ENCODE peak calls at places on chromosome 3, in six cellular contexts. One of them, this sample, is unnamed.

GRCh38 chr3:105984837-105985236 is 116.0 kb upstream of the CBLB start:
- DNase-seq in head of caudate nucleus: no peak
- DNase-seq in islet precursor cell: no peak
- DNase-seq in neural crest cell: no peak
- DNase-seq in EH: no peak
- DNase-seq in activated CD8-positive, alpha-beta memory T cell treated with anti-CD3 and anti-CD28 coated beads for 48 hours: no peak
- DNase-seq in this sample: no peak

GRCh38 chr3:192005989-192006388 is 545.0 kb downstream of the PYDC2 start:
- DNase-seq in head of caudate nucleus: no peak
- DNase-seq in islet precursor cell: no peak
- DNase-seq in neural crest cell: no peak
- DNase-seq in EH: no peak
- DNase-seq in activated CD8-positive, alpha-beta memory T cell treated with anti-CD3 and anti-CD28 coated beads for 48 hours: no peak
- DNase-seq in this sample: no peak

GRCh38 chr3:194961555-194961954 is 275.9 kb downstream of the FAM43A start:
- DNase-seq in head of caudate nucleus: no peak
- DNase-seq in islet precursor cell: peak
- DNase-seq in neural crest cell: no peak
- DNase-seq in EH: peak
- DNase-seq in activated CD8-positive, alpha-beta memory T cell treated with anti-CD3 and anti-CD28 coated beads for 48 hours: no peak
- DNase-seq in this sample: peak

GRCh38 chr3:143627336-143627735 is 220.9 kb downstream of the SLC9A9 start:
- DNase-seq in head of caudate nucleus: no peak
- DNase-seq in islet precursor cell: no peak
- DNase-seq in neural crest cell: no peak
- DNase-seq in EH: peak
- DNase-seq in activated CD8-positive, alpha-beta memory T cell treated with anti-CD3 and anti-CD28 coated beads for 48 hours: no peak
- DNase-seq in this sample: no peak

GRCh38 chr3:101861212-101861977 is 12.1 kb downstream of the NFKBIZ start:
- DNase-seq in head of caudate nucleus: no peak
- DNase-seq in islet precursor cell: no peak
- DNase-seq in neural crest cell: no peak
- DNase-seq in EH: peak
- DNase-seq in activated CD8-positive, alpha-beta memory T cell treated with anti-CD3 and anti-CD28 coated beads for 48 hours: no peak
- DNase-seq in this sample: no peak

GRCh38 chr3:175338775-175339535 is 479.8 kb downstream of the NAALADL2 start:
- DNase-seq in head of caudate nucleus: no peak
- DNase-seq in islet precursor cell: peak
- DNase-seq in neural crest cell: no peak
- DNase-seq in EH: peak
- DNase-seq in activated CD8-positive, alpha-beta memory T cell treated with anti-CD3 and anti-CD28 coated beads for 48 hours: no peak
- DNase-seq in this sample: no peak

GRCh38 chr3:178059124-178059523 is 477.1 kb upstream of the KCNMB2 start:
- DNase-seq in head of caudate nucleus: no peak
- DNase-seq in islet precursor cell: no peak
- DNase-seq in neural crest cell: no peak
- DNase-seq in EH: peak
- DNase-seq in activated CD8-positive, alpha-beta memory T cell treated with anti-CD3 and anti-CD28 coated beads for 48 hours: no peak
- DNase-seq in this sample: no peak

GRCh38 chr3:188671941-188672340 is 499.8 kb upstream of the TPRG1 start:
- DNase-seq in head of caudate nucleus: no peak
- DNase-seq in islet precursor cell: no peak
- DNase-seq in neural crest cell: no peak
- DNase-seq in EH: no peak
- DNase-seq in activated CD8-positive, alpha-beta memory T cell treated with anti-CD3 and anti-CD28 coated beads for 48 hours: no peak
- DNase-seq in this sample: no peak

GRCh38 chr3:46902188-46902631 is 24.7 kb downstream of the PTH1R start:
- DNase-seq in head of caudate nucleus: no peak
- DNase-seq in islet precursor cell: no peak
- DNase-seq in neural crest cell: no peak
- DNase-seq in EH: no peak
- DNase-seq in activated CD8-positive, alpha-beta memory T cell treated with anti-CD3 and anti-CD28 coated beads for 48 hours: no peak
- DNase-seq in this sample: no peak

GRCh38 chr3:94968519-94968918 is 905.7 kb downstream of the NSUN3 start:
- DNase-seq in head of caudate nucleus: no peak
- DNase-seq in islet precursor cell: no peak
- DNase-seq in neural crest cell: no peak
- DNase-seq in EH: no peak
- DNase-seq in activated CD8-positive, alpha-beta memory T cell treated with anti-CD3 and anti-CD28 coated beads for 48 hours: no peak
- DNase-seq in this sample: no peak

GRCh38 chr3:72708441-72708840 is 139.8 kb downstream of the SHQ1 start:
- DNase-seq in head of caudate nucleus: no peak
- DNase-seq in islet precursor cell: no peak
- DNase-seq in neural crest cell: no peak
- DNase-seq in EH: no peak
- DNase-seq in activated CD8-positive, alpha-beta memory T cell treated with anti-CD3 and anti-CD28 coated beads for 48 hours: no peak
- DNase-seq in this sample: peak

GRCh38 chr3:19598870-19599269 is 335.1 kb downstream of the EFHB start:
- DNase-seq in head of caudate nucleus: no peak
- DNase-seq in islet precursor cell: no peak
- DNase-seq in neural crest cell: no peak
- DNase-seq in EH: no peak
- DNase-seq in activated CD8-positive, alpha-beta memory T cell treated with anti-CD3 and anti-CD28 coated beads for 48 hours: no peak
- DNase-seq in this sample: no peak

GRCh38 chr3:60250210-60250609 is 1001.0 kb downstream of the FHIT start:
- DNase-seq in head of caudate nucleus: no peak
- DNase-seq in islet precursor cell: no peak
- DNase-seq in neural crest cell: no peak
- DNase-seq in EH: no peak
- DNase-seq in activated CD8-positive, alpha-beta memory T cell treated with anti-CD3 and anti-CD28 coated beads for 48 hours: no peak
- DNase-seq in this sample: no peak

GRCh38 chr3:73353661-73354217 is 271.0 kb downstream of the PDZRN3 start:
- DNase-seq in head of caudate nucleus: no peak
- DNase-seq in islet precursor cell: peak
- DNase-seq in neural crest cell: no peak
- DNase-seq in EH: peak
- DNase-seq in activated CD8-positive, alpha-beta memory T cell treated with anti-CD3 and anti-CD28 coated beads for 48 hours: no peak
- DNase-seq in this sample: no peak

GRCh38 chr3:152554980-152555379 is 280.0 kb upstream of the P2RY1 start:
- DNase-seq in head of caudate nucleus: no peak
- DNase-seq in islet precursor cell: no peak
- DNase-seq in neural crest cell: no peak
- DNase-seq in EH: peak
- DNase-seq in activated CD8-positive, alpha-beta memory T cell treated with anti-CD3 and anti-CD28 coated beads for 48 hours: no peak
- DNase-seq in this sample: no peak

GRCh38 chr3:44136421-44136820 is 105.3 kb upstream of the TOPAZ1 start:
- DNase-seq in head of caudate nucleus: no peak
- DNase-seq in islet precursor cell: no peak
- DNase-seq in neural crest cell: no peak
- DNase-seq in EH: peak
- DNase-seq in activated CD8-positive, alpha-beta memory T cell treated with anti-CD3 and anti-CD28 coated beads for 48 hours: no peak
- DNase-seq in this sample: no peak

GRCh38 chr3:125594581-125595011 is 701 bp downstream of the OSBPL11 start:
- DNase-seq in head of caudate nucleus: peak
- DNase-seq in islet precursor cell: peak
- DNase-seq in neural crest cell: peak
- DNase-seq in EH: no peak
- DNase-seq in activated CD8-positive, alpha-beta memory T cell treated with anti-CD3 and anti-CD28 coated beads for 48 hours: no peak
- DNase-seq in this sample: no peak

GRCh38 chr3:101829066-101829830 is 20.1 kb upstream of the NFKBIZ start:
- DNase-seq in head of caudate nucleus: peak
- DNase-seq in islet precursor cell: no peak
- DNase-seq in neural crest cell: no peak
- DNase-seq in EH: peak
- DNase-seq in activated CD8-positive, alpha-beta memory T cell treated with anti-CD3 and anti-CD28 coated beads for 48 hours: peak
- DNase-seq in this sample: no peak

GRCh38 chr3:45772341-45773035 is 23.8 kb downstream of the SLC6A20 start:
- DNase-seq in head of caudate nucleus: no peak
- DNase-seq in islet precursor cell: peak
- DNase-seq in neural crest cell: no peak
- DNase-seq in EH: no peak
- DNase-seq in activated CD8-positive, alpha-beta memory T cell treated with anti-CD3 and anti-CD28 coated beads for 48 hours: no peak
- DNase-seq in this sample: peak

GRCh38 chr3:119643528-119643927 is 16.9 kb downstream of the POPDC2 start:
- DNase-seq in head of caudate nucleus: peak
- DNase-seq in islet precursor cell: no peak
- DNase-seq in neural crest cell: no peak
- DNase-seq in EH: peak
- DNase-seq in activated CD8-positive, alpha-beta memory T cell treated with anti-CD3 and anti-CD28 coated beads for 48 hours: no peak
- DNase-seq in this sample: no peak

GRCh38 chr3:78026429-78026828 is 986.5 kb downstream of the ROBO2 start:
- DNase-seq in head of caudate nucleus: no peak
- DNase-seq in islet precursor cell: no peak
- DNase-seq in neural crest cell: no peak
- DNase-seq in EH: no peak
- DNase-seq in activated CD8-positive, alpha-beta memory T cell treated with anti-CD3 and anti-CD28 coated beads for 48 hours: no peak
- DNase-seq in this sample: no peak

GRCh38 chr3:194586839-194587238 is 46.4 kb downstream of the TMEM44 start:
- DNase-seq in head of caudate nucleus: no peak
- DNase-seq in islet precursor cell: no peak
- DNase-seq in neural crest cell: no peak
- DNase-seq in EH: peak
- DNase-seq in activated CD8-positive, alpha-beta memory T cell treated with anti-CD3 and anti-CD28 coated beads for 48 hours: no peak
- DNase-seq in this sample: no peak

GRCh38 chr3:143750856-143751255 is 97.4 kb downstream of the SLC9A9 start:
- DNase-seq in head of caudate nucleus: no peak
- DNase-seq in islet precursor cell: no peak
- DNase-seq in neural crest cell: no peak
- DNase-seq in EH: no peak
- DNase-seq in activated CD8-positive, alpha-beta memory T cell treated with anti-CD3 and anti-CD28 coated beads for 48 hours: no peak
- DNase-seq in this sample: no peak

GRCh38 chr3:40292637-40293036 is 16.9 kb upstream of the EIF1B start:
- DNase-seq in head of caudate nucleus: peak
- DNase-seq in islet precursor cell: peak
- DNase-seq in neural crest cell: peak
- DNase-seq in EH: no peak
- DNase-seq in activated CD8-positive, alpha-beta memory T cell treated with anti-CD3 and anti-CD28 coated beads for 48 hours: no peak
- DNase-seq in this sample: no peak

GRCh38 chr3:160981217-160981938 is 123.8 kb downstream of the B3GALNT1 start:
- DNase-seq in head of caudate nucleus: peak
- DNase-seq in islet precursor cell: no peak
- DNase-seq in neural crest cell: no peak
- DNase-seq in EH: peak
- DNase-seq in activated CD8-positive, alpha-beta memory T cell treated with anti-CD3 and anti-CD28 coated beads for 48 hours: no peak
- DNase-seq in this sample: no peak

GRCh38 chr3:55402886-55403605 is 84.1 kb downstream of the WNT5A start:
- DNase-seq in head of caudate nucleus: no peak
- DNase-seq in islet precursor cell: no peak
- DNase-seq in neural crest cell: no peak
- DNase-seq in EH: peak
- DNase-seq in activated CD8-positive, alpha-beta memory T cell treated with anti-CD3 and anti-CD28 coated beads for 48 hours: no peak
- DNase-seq in this sample: no peak

GRCh38 chr3:112007641-112008040 is 8.9 kb downstream of the TAGLN3 start:
- DNase-seq in head of caudate nucleus: no peak
- DNase-seq in islet precursor cell: no peak
- DNase-seq in neural crest cell: no peak
- DNase-seq in EH: peak
- DNase-seq in activated CD8-positive, alpha-beta memory T cell treated with anti-CD3 and anti-CD28 coated beads for 48 hours: no peak
- DNase-seq in this sample: no peak

GRCh38 chr3:54211097-54211496 is 88.7 kb downstream of the CACNA2D3 start:
- DNase-seq in head of caudate nucleus: no peak
- DNase-seq in islet precursor cell: peak
- DNase-seq in neural crest cell: no peak
- DNase-seq in EH: no peak
- DNase-seq in activated CD8-positive, alpha-beta memory T cell treated with anti-CD3 and anti-CD28 coated beads for 48 hours: no peak
- DNase-seq in this sample: no peak